ENCODE peak calls at places on chromosomes 1 and 21, in nine cellular contexts. G is T-helper 22 cell, X is NCI-H748 treated with DMSO at 0.1 percent for 48 hours, C is pulmonary artery endothelial cell, V is AML-193, A is AG08396, D is ecto neural progenitor cell, W is B cell, F is lung. M is an unnamed sample.

GRCh38 chr1:24094554-24094953 is 17.4 kb downstream of the MYOM3 start:
- DNase-seq in G (no peak), X (no peak), C (no peak), V (no peak), A (no peak), D (no peak), W (no peak), F (no peak), M (no peak)

GRCh38 chr1:10899490-10900264 is 103.2 kb upstream of the CASZ1 start:
- DNase-seq in G (no peak), X (no peak), C (no peak), V (no peak), A (no peak), D (no peak), W (no peak), F (no peak), M (no peak)

GRCh38 chr1:59434336-59434735 is 137.4 kb downstream of the FGGY start:
- DNase-seq in G (no peak), X (no peak), C (no peak), V (no peak), A (peak; percentile 51), D (no peak), W (no peak), F (peak; percentile 51), M (no peak)

GRCh38 chr1:112296908-112297307 is 99.1 kb upstream of the CTTNBP2NL start:
- DNase-seq in G (no peak), X (peak; percentile 10), C (no peak), V (no peak), A (peak; percentile 7), D (peak; percentile 3), W (no peak), F (peak; percentile 52), M (no peak)

GRCh38 chr1:173996995-173997394 is 25.2 kb downstream of the RC3H1 start:
- DNase-seq in G (no peak), X (no peak), C (no peak), V (no peak), A (no peak), D (no peak), W (no peak), F (no peak), M (no peak)

GRCh38 chr1:46520063-46520911 is 30.7 kb downstream of the DMBX1 start:
- DNase-seq in G (no peak), X (no peak), C (no peak), V (no peak), A (peak; percentile 91), D (peak; percentile 86), W (no peak), F (peak; percentile 51), M (no peak)

GRCh38 chr1:7642781-7643180 is 128.3 kb upstream of the VAMP3 start:
- DNase-seq in G (no peak), X (no peak), C (no peak), V (no peak), A (no peak), D (no peak), W (no peak), F (no peak), M (no peak)

GRCh38 chr21:42593007-42593814 is 60.2 kb upstream of the PDE9A start:
- DNase-seq in G (peak; percentile 20), X (peak; percentile 22), C (no peak), V (peak; percentile 31), A (peak; percentile 87), D (peak; percentile 85), W (peak; percentile 75), F (peak; percentile 61), M (peak; percentile 91)

GRCh38 chr1:11429935-11430334 is 49.0 kb upstream of the DISP3 start:
- DNase-seq in G (no peak), X (no peak), C (no peak), V (no peak), A (no peak), D (no peak), W (no peak), F (no peak), M (no peak)

GRCh38 chr1:205783904-205784303 is 8.6 kb upstream of the RAB29 start:
- DNase-seq in G (no peak), X (no peak), C (no peak), V (no peak), A (peak; percentile 61), D (no peak), W (no peak), F (no peak), M (no peak)

GRCh38 chr1:18942340-18942739 is 14.1 kb downstream of the IFFO2 start:
- DNase-seq in G (no peak), X (no peak), C (no peak), V (no peak), A (no peak), D (no peak), W (no peak), F (no peak), M (no peak)

GRCh38 chr21:32813265-32813903 is 41.8 kb upstream of the PAXBP1 start:
- DNase-seq in G (no peak), X (no peak), C (no peak), V (no peak), A (no peak), D (no peak), W (no peak), F (no peak), M (peak; percentile 21)

GRCh38 chr1:212147581-212148033 is 112.1 kb downstream of the DTL start:
- DNase-seq in G (no peak), X (no peak), C (no peak), V (no peak), A (no peak), D (no peak), W (no peak), F (peak; percentile 80), M (no peak)

GRCh38 chr1:241325441-241325840 is 31.6 kb downstream of the RGS7 start:
- DNase-seq in G (no peak), X (no peak), C (no peak), V (no peak), A (no peak), D (no peak), W (no peak), F (no peak), M (no peak)

GRCh38 chr1:183105449-183105848 is 80.6 kb upstream of the LAMC2 start:
- DNase-seq in G (no peak), X (no peak), C (no peak), V (no peak), A (no peak), D (no peak), W (no peak), F (no peak), M (no peak)

GRCh38 chr1:74971982-74972381 is 162.2 kb upstream of the LHX8 start:
- DNase-seq in G (no peak), X (no peak), C (no peak), V (no peak), A (no peak), D (no peak), W (no peak), F (no peak), M (no peak)

GRCh38 chr1:28172690-28173150 is 3.8 kb downstream of the PTAFR start:
- DNase-seq in G (no peak), X (no peak), C (no peak), V (peak; percentile 39), A (no peak), D (no peak), W (peak; percentile 83), F (no peak), M (peak; percentile 72)

GRCh38 chr1:247857069-247857985 is at the start of gene TRIM58:
- DNase-seq in G (no peak), X (peak; percentile 18), C (no peak), V (no peak), A (no peak), D (no peak), W (peak; percentile 75), F (no peak), M (peak; percentile 30)

GRCh38 chr1:12495725-12496124 is 122.3 kb downstream of the DHRS3 start:
- DNase-seq in G (no peak), X (no peak), C (no peak), V (no peak), A (no peak), D (no peak), W (no peak), F (no peak), M (no peak)

GRCh38 chr1:68916227-68916853 is 419.5 kb upstream of the DEPDC1 start:
- DNase-seq in G (no peak), X (no peak), C (no peak), V (no peak), A (peak; percentile 7), D (no peak), W (no peak), F (no peak), M (no peak)

GRCh38 chr1:54384921-54385726 is 21.1 kb downstream of the SSBP3 start:
- DNase-seq in G (no peak), X (no peak), C (no peak), V (no peak), A (peak; percentile 76), D (no peak), W (no peak), F (no peak), M (no peak)